ENCODE peak calls at places on chromosome 10, in six cellular contexts. U, S, K, B, V and C are unnamed samples.

GRCh38 chr10:118430190-118430589 is 88.1 kb upstream of the FAM204A start:
- DNase-seq in K (no peak), V (no peak), U (no peak), S (no peak), B (no peak), C (no peak)

GRCh38 chr10:70222340-70222794 is 10.9 kb downstream of the PPA1 start:
- DNase-seq in V (peak), K (no peak), S (no peak), B (no peak), U (no peak), C (no peak)

GRCh38 chr10:132833421-132834111 is 47.6 kb upstream of the NKX6-2 start:
- DNase-seq in K (no peak), U (no peak), V (no peak), S (no peak), B (no peak), C (no peak)

GRCh38 chr10:23517155-23517554 is 78.3 kb downstream of the OTUD1 start:
- DNase-seq in B (no peak), S (no peak), U (no peak), K (no peak), V (no peak), C (no peak)

GRCh38 chr10:80272793-80273522 is 16.5 kb downstream of the MAT1A start:
- DNase-seq in V (no peak), B (no peak), K (no peak), S (no peak), U (no peak), C (no peak)

GRCh38 chr10:34492081-34492480 is 323.0 kb downstream of the PARD3 start:
- DNase-seq in V (no peak), U (no peak), S (peak), B (no peak), K (no peak), C (no peak)

GRCh38 chr10:17031656-17032630 is 97.7 kb downstream of the CUBN start:
- DNase-seq in B (no peak), U (no peak), S (peak), V (no peak), K (no peak), C (no peak)

GRCh38 chr10:79948976-79949722 is at the start of gene SFTPD:
- DNase-seq in B (no peak), V (peak), U (no peak), S (no peak), K (no peak), C (no peak)

GRCh38 chr10:86857097-86857825 is 100.2 kb downstream of the MMRN2 start:
- DNase-seq in U (peak), K (no peak), B (no peak), S (no peak), V (no peak), C (no peak)

GRCh38 chr10:31075434-31075833 is 43.8 kb upstream of the ZNF438 start:
- DNase-seq in S (no peak), U (no peak), V (peak), K (no peak), B (peak), C (no peak)

GRCh38 chr10:107280293-107280692 is 115.8 kb upstream of the SORCS1 start:
- DNase-seq in U (no peak), K (no peak), S (no peak), B (no peak), V (peak), C (no peak)

GRCh38 chr10:126350216-126350992 is 37.9 kb downstream of the ADAM12 start:
- DNase-seq in B (peak), K (no peak), V (peak), U (peak), S (no peak), C (no peak)

GRCh38 chr10:44863344-44864041 is 47.6 kb upstream of the TMEM72 start:
- DNase-seq in V (no peak), B (no peak), S (no peak), K (peak), U (no peak), C (peak)

GRCh38 chr10:51462076-51462779 is 237.2 kb downstream of the CSTF2T start:
- DNase-seq in K (no peak), S (no peak), B (no peak), U (no peak), V (peak), C (no peak)

GRCh38 chr10:4835494-4835918 is 9.5 kb downstream of the AKR1E2 start:
- DNase-seq in K (no peak), V (no peak), U (no peak), S (no peak), B (no peak), C (peak)

GRCh38 chr10:109205929-109206585 is 717.3 kb downstream of the XPNPEP1 start:
- DNase-seq in U (peak), V (peak), K (no peak), S (no peak), B (no peak), C (no peak)

GRCh38 chr10:117656385-117657367 is 114.1 kb downstream of the EMX2 start:
- DNase-seq in V (no peak), K (no peak), U (no peak), S (no peak), B (no peak), C (no peak)

GRCh38 chr10:99850041-99850766 is 67.8 kb downstream of the ABCC2 start:
- DNase-seq in K (no peak), B (no peak), S (no peak), U (no peak), V (no peak), C (no peak)

GRCh38 chr10:109974509-109975191 is 33.1 kb upstream of the ADD3 start:
- DNase-seq in U (no peak), V (no peak), B (no peak), K (no peak), S (peak), C (no peak)

GRCh38 chr10:132670546-132670945 is 115.4 kb downstream of the NKX6-2 start:
- DNase-seq in B (no peak), S (no peak), K (no peak), V (no peak), U (no peak), C (no peak)